ENCODE peak calls at places on chromosomes 1 and 21, in eight cellular contexts. G, U, P, W, C, A, F and J are unnamed samples.

GRCh38 chr1:156815307-156815826 is 1.3 kb downstream of the SH2D2A start:
- DNase-seq in C (no peak), G (no peak), W (no peak), F (peak; percentile 50), U (peak; percentile 72), A (no peak), P (no peak), J (no peak)

GRCh38 chr21:45819478-45820170 is 161.9 kb upstream of the COL6A1 start:
- DNase-seq in P (no peak), A (no peak), C (no peak), G (no peak), F (no peak), U (no peak), W (no peak), J (no peak)

GRCh38 chr1:29677028-29678024 is 441.0 kb downstream of the PTPRU start:
- DNase-seq in W (peak; percentile 27), A (no peak), C (no peak), F (no peak), G (no peak), U (no peak), P (no peak), J (no peak)

GRCh38 chr21:34933609-34934345 is 115.3 kb downstream of the RUNX1 start:
- DNase-seq in F (no peak), W (no peak), U (no peak), P (no peak), C (no peak), G (peak; percentile 21), A (no peak), J (no peak)

GRCh38 chr1:3063379-3064295 is 5.4 kb upstream of the PRDM16 start:
- DNase-seq in W (peak; percentile 53), C (no peak), U (no peak), G (no peak), F (no peak), P (no peak), A (no peak), J (no peak)

GRCh38 chr21:34744801-34745200 is 76.0 kb downstream of the CLIC6 start:
- DNase-seq in F (no peak), W (no peak), U (no peak), A (no peak), C (no peak), P (no peak), G (no peak), J (no peak)

GRCh38 chr1:55067914-55068313 is 28.6 kb downstream of the PCSK9 start:
- DNase-seq in A (no peak), W (no peak), P (no peak), U (no peak), C (no peak), F (no peak), G (no peak), J (no peak)

GRCh38 chr1:227924838-227925574 is 22.7 kb downstream of the WNT9A start:
- DNase-seq in A (no peak), P (no peak), F (no peak), G (no peak), W (peak; percentile 84), C (no peak), U (no peak), J (no peak)

GRCh38 chr1:207128336-207128921 is 24.4 kb downstream of the C4BPA start:
- DNase-seq in U (no peak), P (no peak), F (no peak), C (no peak), W (no peak), A (no peak), G (no peak), J (no peak)

GRCh38 chr1:230519246-230519645 is 93.1 kb upstream of the PGBD5 start:
- DNase-seq in F (no peak), U (no peak), G (no peak), P (no peak), A (no peak), C (no peak), W (no peak), J (no peak)

GRCh38 chr1:147273409-147274307 is 31.2 kb downstream of the CHD1L start:
- DNase-seq in U (peak; percentile 34), G (peak; percentile 8), W (no peak), A (peak; percentile 69), P (peak; percentile 26), C (no peak), F (peak; percentile 72), J (peak; percentile 86)

GRCh38 chr1:61056674-61057439 is 25.5 kb upstream of the NFIA start:
- DNase-seq in A (peak; percentile 43), C (no peak), G (peak; percentile 32), F (peak; percentile 59), W (peak; percentile 81), U (peak; percentile 54), P (peak; percentile 76), J (peak; percentile 44)

GRCh38 chr1:31943546-31944184 is 5.5 kb upstream of the PTP4A2 start:
- DNase-seq in F (no peak), C (no peak), W (no peak), G (no peak), P (no peak), A (no peak), U (no peak), J (peak; percentile 34)
- H3K4me3 ChIP-seq in F (peak overlapping the region; percentile 53), C (peak overlapping the region; percentile 65), W (peak overlapping the region; percentile 51), G (peak overlapping the region; percentile 68), P (peak overlapping the region; percentile 36), A (peak overlapping the region; percentile 65), U (peak overlapping the region; percentile 56), J (no peak overlapping the region)

DNA sequence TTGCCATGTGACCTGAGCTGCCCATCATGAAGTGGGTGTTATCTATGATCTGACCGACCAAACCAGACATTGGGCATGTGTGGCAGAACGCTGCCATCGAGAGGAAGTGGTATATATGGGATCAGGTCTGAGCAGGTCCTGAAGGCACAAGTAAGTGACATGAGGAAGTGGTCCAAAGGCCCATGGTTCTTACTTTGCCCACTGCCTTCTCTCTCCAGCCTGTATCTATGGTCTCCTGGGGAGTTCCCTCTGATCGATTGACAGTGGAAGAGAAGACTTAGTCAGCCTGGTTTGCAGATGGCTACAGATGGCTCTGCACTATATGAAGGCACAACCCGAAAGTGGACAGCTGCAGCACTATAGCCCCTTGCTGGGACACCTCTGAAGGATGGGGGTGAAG is 7.9 kb downstream of the SPSB1 start:
- DNase-seq in C (no peak), W (no peak), A (no peak), G (no peak), F (no peak), U (no peak), P (no peak), J (no peak)
- H3K4me1 ChIP-seq in C (no peaks in the 10 kb centered on the region), W (peaks cover 52% of the 10 kb centered on the region), A (peaks cover 32% of the 10 kb centered on the region), G (no peaks in the 10 kb centered on the region), F (peaks cover 11% of the 10 kb centered on the region), U (peaks cover 73% of the 10 kb centered on the region), P (peaks cover 20% of the 10 kb centered on the region), J (peaks cover 8% of the 10 kb centered on the region)

GRCh38 chr1:32701421-32701911 is 1.1 kb downstream of the SYNC start:
- DNase-seq in P (peak; percentile 75), G (no peak), A (no peak), W (peak; percentile 64), F (no peak), U (peak; percentile 27), C (no peak), J (peak; percentile 23)

GRCh38 chr1:32695098-32695904 is 7.3 kb downstream of the SYNC start:
- DNase-seq in A (no peak), U (peak; percentile 83), F (peak; percentile 42), G (no peak), C (no peak), W (peak; percentile 81), P (peak; percentile 50), J (no peak)

GRCh38 chr1:32693455-32694174 is 9.0 kb downstream of the SYNC start:
- DNase-seq in A (no peak), U (no peak), G (no peak), C (no peak), F (no peak), W (no peak), P (no peak), J (no peak)

DNA sequence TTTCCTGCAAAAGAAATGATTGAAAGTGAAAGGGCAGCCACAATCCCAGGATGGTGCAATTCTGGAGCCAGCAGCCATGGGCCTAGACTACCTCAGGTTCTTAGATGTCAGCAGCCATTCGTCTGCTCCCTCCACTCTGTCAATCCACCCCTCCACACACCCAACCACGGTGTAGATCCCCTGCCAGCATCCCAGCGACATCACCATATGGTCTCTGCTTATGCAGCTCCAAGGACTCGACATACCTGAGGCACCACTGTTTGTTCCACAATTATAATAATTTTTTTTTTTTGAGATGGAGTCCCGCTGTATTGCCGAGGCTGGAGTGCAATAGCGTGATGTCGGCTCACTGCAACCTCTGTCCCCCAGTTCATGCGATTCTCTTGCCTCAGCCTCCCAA is 6.5 kb downstream of the SYNC start:
- DNase-seq in F (no peak), P (no peak), G (no peak), U (no peak), A (no peak), W (peak; percentile 15), C (no peak), J (no peak)
- H3K27ac ChIP-seq in F (no peak overlapping the region), P (no peak overlapping the region), G (no peak overlapping the region), U (peak overlapping the region; percentile 67), A (no peak overlapping the region), W (peak overlapping the region; percentile 26), C (no peak overlapping the region), J (no peak overlapping the region)

DNA sequence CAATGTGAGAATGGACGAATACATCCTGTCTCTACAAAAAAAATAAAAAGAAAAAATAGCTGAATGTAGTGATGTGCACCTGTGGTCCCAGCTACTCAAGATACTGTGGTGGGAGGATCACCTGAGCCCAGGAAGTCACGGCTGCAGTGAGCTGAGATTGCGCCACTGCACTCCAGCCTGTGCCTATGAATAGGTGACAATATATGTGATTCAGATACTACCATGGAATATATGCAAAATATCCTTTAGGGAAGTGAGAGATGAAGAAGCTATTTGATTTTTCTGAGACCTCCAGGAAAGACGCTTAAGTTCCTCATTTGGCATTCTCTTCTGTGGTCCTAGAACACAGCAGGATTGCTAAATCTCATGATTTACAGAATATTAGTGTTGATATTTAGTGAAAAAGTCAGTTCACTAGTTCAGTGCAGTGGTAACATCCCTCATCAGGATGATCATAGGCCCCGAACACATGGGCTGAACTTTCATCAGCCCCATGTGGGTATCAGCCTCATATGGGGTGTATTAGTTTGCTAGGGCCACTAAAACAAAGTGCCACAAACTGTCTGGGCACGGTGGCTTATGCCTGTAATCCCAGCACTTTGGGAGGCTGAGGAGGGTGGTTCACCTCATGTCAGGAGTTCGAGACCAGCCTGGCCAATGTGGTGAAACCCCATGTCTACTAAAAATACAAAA is 6.0 kb upstream of the VASH2 start:
- DNase-seq in G (no peak), W (no peak), F (no peak), C (no peak), U (no peak), P (no peak), A (peak; percentile 91), J (no peak)
- H3K4me3 ChIP-seq in G (no peak overlapping the region), W (no peak overlapping the region), F (no peak overlapping the region), C (no peak overlapping the region), U (no peak overlapping the region), P (no peak overlapping the region), A (peak overlapping the region; percentile 24), J (no peak overlapping the region)

GRCh38 chr1:212104586-212105282 is 69.2 kb downstream of the DTL start:
- DNase-seq in U (no peak), F (no peak), G (no peak), C (no peak), W (no peak), A (no peak), P (no peak), J (no peak)
- H3K4me1 ChIP-seq in U (no peaks in the 10 kb centered on the region), F (peaks cover 16% of the 10 kb centered on the region), G (no peaks in the 10 kb centered on the region), C (no peaks in the 10 kb centered on the region), W (peaks cover 11% of the 10 kb centered on the region), A (no peaks in the 10 kb centered on the region), P (no peaks in the 10 kb centered on the region), J (peaks cover 25% of the 10 kb centered on the region)

GRCh38 chr1:46196609-46197008 is 1.6 kb downstream of the POMGNT1 start:
- DNase-seq in F (no peak), U (no peak), C (no peak), W (no peak), P (no peak), G (no peak), A (no peak), J (no peak)
- H3K27ac ChIP-seq in F (no peak overlapping the region), U (no peak overlapping the region), C (no peak overlapping the region), W (no peak overlapping the region), P (no peak overlapping the region), G (no peak overlapping the region), A (no peak overlapping the region), J (no peak overlapping the region)